ENCODE peak calls at places on chromosomes 5 and 9, in ten cellular contexts. J is stimulated activated CD8-positive, alpha-beta memory T cell treated with anti-CD3 and anti-CD28 coated beads, Interleukin-2, amount 100 ng/mL, for 1 hour; E is activated naive CD4-positive, alpha-beta T cell; B is stimulated activated CD4-positive, alpha-beta T cell treated with anti-CD3 and anti-CD28 coated beads, Interleukin-1b, Interleukin-23, amount 100 ng/mL, for 1 hour; P is germinal center; N is anterior cingulate cortex; X is AG08396; K is kidney epithelial cell; Z is nephron progenitor cell; H is cardiac muscle cell. Q is an unnamed sample.

GRCh38 chr9:136088939-136089696 is 6.0 kb downstream of the NACC2 start:
- DNase-seq in J (no peak), E (no peak), B (no peak), P (no peak), N (no peak), X (no peak), K (no peak), Z (no peak), H (no peak), Q (peak)

GRCh38 chr9:38026021-38026809 is 42.8 kb downstream of the SHB start:
- DNase-seq in J (no peak), E (no peak), B (no peak), P (no peak), N (no peak), X (peak), K (peak), Z (no peak), H (peak), Q (peak)

GRCh38 chr5:54443264-54443663 is 12.2 kb upstream of the HSPB3 start:
- DNase-seq in J (no peak), E (no peak), B (no peak), P (peak), N (no peak), X (peak), K (no peak), Z (no peak), H (peak), Q (no peak)

GRCh38 chr5:143106175-143106574 is 297.3 kb downstream of the NR3C1 start:
- DNase-seq in J (no peak), E (no peak), B (no peak), P (no peak), N (no peak), X (peak), K (peak), Z (no peak), H (peak), Q (peak)

GRCh38 chr9:121937248-121937647 is 155.9 kb downstream of the TTLL11 start:
- DNase-seq in J (no peak), E (no peak), B (no peak), P (no peak), N (no peak), X (no peak), K (no peak), Z (no peak), H (no peak), Q (no peak)

GRCh38 chr9:19232117-19232829 is 1.8 kb downstream of the DENND4C start:
- DNase-seq in J (no peak), E (no peak), B (no peak), P (peak), N (no peak), X (no peak), K (no peak), Z (no peak), H (no peak), Q (no peak)

GRCh38 chr5:3511774-3512173 is 83.9 kb upstream of the IRX1 start:
- DNase-seq in J (no peak), E (no peak), B (no peak), P (no peak), N (no peak), X (no peak), K (no peak), Z (no peak), H (no peak), Q (no peak)

GRCh38 chr5:156201793-156202388 is 125.1 kb upstream of the SGCD start:
- DNase-seq in J (no peak), E (no peak), B (no peak), P (no peak), N (no peak), X (peak), K (peak), Z (no peak), H (peak), Q (no peak)

GRCh38 chr9:93268551-93269314 is 84.8 kb downstream of the WNK2 start:
- DNase-seq in J (no peak), E (no peak), B (no peak), P (peak), N (no peak), X (peak), K (no peak), Z (no peak), H (no peak), Q (no peak)

GRCh38 chr5:115461506-115462290 is 82.9 kb downstream of the FEM1C start:
- DNase-seq in J (no peak), E (no peak), B (no peak), P (no peak), N (no peak), X (peak), K (no peak), Z (no peak), H (peak), Q (no peak)

GRCh38 chr5:141695627-141696180 is 13.7 kb upstream of the ARAP3 start:
- DNase-seq in J (no peak), E (no peak), B (no peak), P (no peak), N (peak), X (no peak), K (no peak), Z (no peak), H (peak), Q (peak)

GRCh38 chr9:89863141-89863540 is 258.3 kb downstream of the GADD45G start:
- DNase-seq in J (no peak), E (no peak), B (no peak), P (no peak), N (no peak), X (no peak), K (no peak), Z (no peak), H (no peak), Q (no peak)

GRCh38 chr9:114571391-114571790 is 16.2 kb upstream of the ATP6V1G1 start:
- DNase-seq in J (no peak), E (no peak), B (no peak), P (no peak), N (no peak), X (no peak), K (no peak), Z (no peak), H (no peak), Q (no peak)

GRCh38 chr5:15013654-15014463 is 142.3 kb upstream of the ANKH start:
- DNase-seq in J (no peak), E (no peak), B (no peak), P (peak), N (no peak), X (no peak), K (peak), Z (peak), H (peak), Q (peak)

GRCh38 chr5:147740864-147741263 is 41.7 kb downstream of the JAKMIP2 start:
- DNase-seq in J (no peak), E (no peak), B (no peak), P (no peak), N (no peak), X (no peak), K (no peak), Z (no peak), H (no peak), Q (no peak)

GRCh38 chr5:132102101-132102701 is 28.6 kb downstream of the CSF2 start:
- DNase-seq in J (no peak), E (no peak), B (peak), P (no peak), N (no peak), X (no peak), K (no peak), Z (no peak), H (no peak), Q (no peak)

GRCh38 chr9:34628656-34629491 is at the start of gene ARID3C:
- DNase-seq in J (no peak), E (no peak), B (no peak), P (peak), N (no peak), X (peak), K (no peak), Z (peak), H (peak), Q (no peak)

GRCh38 chr9:13113201-13113600 is 166.3 kb downstream of the MPDZ start:
- DNase-seq in J (no peak), E (no peak), B (no peak), P (no peak), N (no peak), X (no peak), K (no peak), Z (no peak), H (peak), Q (no peak)

GRCh38 chr5:158875272-158875679 is 224.4 kb downstream of the EBF1 start:
- DNase-seq in J (no peak), E (no peak), B (no peak), P (no peak), N (no peak), X (no peak), K (no peak), Z (no peak), H (peak), Q (no peak)

GRCh38 chr5:38265546-38266179 is 7.3 kb downstream of the EGFLAM start:
- DNase-seq in J (no peak), E (peak), B (no peak), P (peak), N (peak), X (peak), K (peak), Z (peak), H (peak), Q (peak)

GRCh38 chr5:97102010-97102470 is 40.4 kb downstream of the LIX1 start:
- DNase-seq in J (no peak), E (no peak), B (no peak), P (no peak), N (no peak), X (no peak), K (no peak), Z (peak), H (no peak), Q (no peak)

GRCh38 chr5:100676807-100677631 is 141.8 kb downstream of the FAM174A start:
- DNase-seq in J (no peak), E (no peak), B (no peak), P (no peak), N (no peak), X (no peak), K (no peak), Z (no peak), H (peak), Q (no peak)

GRCh38 chr9:123486431-123486830 is 130.4 kb downstream of the CRB2 start:
- DNase-seq in J (no peak), E (no peak), B (no peak), P (no peak), N (no peak), X (no peak), K (no peak), Z (no peak), H (no peak), Q (no peak)

GRCh38 chr5:121660142-121660541 is 191.5 kb upstream of the FTMT start:
- DNase-seq in J (no peak), E (no peak), B (no peak), P (no peak), N (no peak), X (no peak), K (no peak), Z (no peak), H (no peak), Q (no peak)

GRCh38 chr5:139686919-139687421 is 38.8 kb downstream of the CXXC5 start:
- DNase-seq in J (no peak), E (no peak), B (no peak), P (no peak), N (no peak), X (no peak), K (no peak), Z (no peak), H (no peak), Q (no peak)

GRCh38 chr5:151296478-151296830 is 7.1 kb downstream of the SLC36A3 start:
- DNase-seq in J (no peak), E (no peak), B (no peak), P (no peak), N (no peak), X (no peak), K (no peak), Z (no peak), H (no peak), Q (no peak)

GRCh38 chr5:16384222-16384621 is 81.4 kb downstream of the ZNF622 start:
- DNase-seq in J (no peak), E (no peak), B (no peak), P (no peak), N (no peak), X (no peak), K (no peak), Z (no peak), H (no peak), Q (no peak)

GRCh38 chr5:99032234-99033013 is 103.6 kb upstream of the CHD1 start:
- DNase-seq in J (no peak), E (no peak), B (no peak), P (peak), N (no peak), X (peak), K (peak), Z (peak), H (peak), Q (peak)

GRCh38 chr5:2738700-2739359 is 12.6 kb downstream of the IRX2 start:
- DNase-seq in J (no peak), E (no peak), B (no peak), P (no peak), N (no peak), X (no peak), K (no peak), Z (no peak), H (no peak), Q (no peak)

GRCh38 chr5:110402562-110402961 is 323.9 kb downstream of the TMEM232 start:
- DNase-seq in J (no peak), E (no peak), B (no peak), P (no peak), N (no peak), X (no peak), K (no peak), Z (no peak), H (no peak), Q (no peak)

GRCh38 chr9:131719262-131719908 is 20.5 kb downstream of the RAPGEF1 start:
- DNase-seq in J (no peak), E (no peak), B (no peak), P (peak), N (no peak), X (no peak), K (no peak), Z (no peak), H (no peak), Q (no peak)

Q was measured in heart right ventricle.